ENCODE peak calls at places on chromosomes 5 and 9, in ten cellular contexts. F, E, B, Y, M, L, P, U, R and H are unnamed samples.

GRCh38 chr5:116650544-116650943 is 75.9 kb upstream of the SEMA6A start:
- DNase-seq in F (no peak), E (no peak), B (no peak), Y (no peak), M (no peak), L (no peak), P (no peak), U (no peak), R (no peak), H (no peak)

GRCh38 chr9:89863837-89864236 is 259.0 kb downstream of the GADD45G start:
- DNase-seq in F (no peak), E (no peak), B (no peak), Y (no peak), M (no peak), L (no peak), P (no peak), U (no peak), R (peak), H (no peak)

GRCh38 chr9:83422512-83422911 is 115.7 kb downstream of the FRMD3 start:
- DNase-seq in F (no peak), E (no peak), B (no peak), Y (no peak), M (no peak), L (no peak), P (no peak), U (no peak), R (no peak), H (no peak)

GRCh38 chr5:76175051-76175666 is 92.0 kb downstream of the SV2C start:
- DNase-seq in F (peak), E (peak), B (peak), Y (peak), M (peak), L (peak), P (peak), U (peak), R (no peak), H (peak)

GRCh38 chr9:98521141-98521540 is 187.6 kb downstream of the GABBR2 start:
- DNase-seq in F (no peak), E (peak), B (no peak), Y (no peak), M (no peak), L (no peak), P (no peak), U (no peak), R (no peak), H (no peak)

GRCh38 chr5:31355337-31355736 is 161.9 kb downstream of the CDH6 start:
- DNase-seq in F (no peak), E (no peak), B (no peak), Y (no peak), M (peak), L (no peak), P (no peak), U (no peak), R (no peak), H (no peak)

GRCh38 chr5:58622884-58623871 is 40.3 kb downstream of the RAB3C start:
- DNase-seq in F (no peak), E (no peak), B (no peak), Y (peak), M (no peak), L (no peak), P (no peak), U (no peak), R (no peak), H (no peak)

GRCh38 chr9:124834586-124834985 is 18.7 kb upstream of the WDR38 start:
- DNase-seq in F (no peak), E (peak), B (peak), Y (no peak), M (peak), L (no peak), P (no peak), U (no peak), R (no peak), H (peak)

GRCh38 chr9:96169488-96169887 is 132.5 kb downstream of the HSD17B3 start:
- DNase-seq in F (peak), E (peak), B (peak), Y (peak), M (peak), L (peak), P (peak), U (peak), R (peak), H (peak)

GRCh38 chr9:92619601-92620300 is 50.2 kb downstream of the IPPK start:
- DNase-seq in F (no peak), E (no peak), B (no peak), Y (no peak), M (no peak), L (peak), P (no peak), U (no peak), R (peak), H (no peak)

GRCh38 chr9:18238752-18239151 is 235.2 kb upstream of the ADAMTSL1 start:
- DNase-seq in F (no peak), E (peak), B (no peak), Y (no peak), M (no peak), L (no peak), P (no peak), U (no peak), R (no peak), H (no peak)

GRCh38 chr9:18238254-18238653 is 235.7 kb upstream of the ADAMTSL1 start:
- DNase-seq in F (no peak), E (peak), B (no peak), Y (no peak), M (peak), L (no peak), P (no peak), U (no peak), R (no peak), H (no peak)

GRCh38 chr9:18236336-18236735 is 237.6 kb upstream of the ADAMTSL1 start:
- DNase-seq in F (no peak), E (no peak), B (no peak), Y (no peak), M (no peak), L (no peak), P (no peak), U (no peak), R (no peak), H (no peak)

GRCh38 chr9:18235181-18235908 is 238.6 kb upstream of the ADAMTSL1 start:
- DNase-seq in F (no peak), E (no peak), B (no peak), Y (no peak), M (no peak), L (no peak), P (no peak), U (no peak), R (no peak), H (no peak)

GRCh38 chr9:18237776-18238175 is 236.2 kb upstream of the ADAMTSL1 start:
- DNase-seq in F (no peak), E (no peak), B (no peak), Y (no peak), M (no peak), L (no peak), P (no peak), U (no peak), R (no peak), H (no peak)
- TF ChIP-seq CTCF in F (no peak), E (peak), B (no peak), Y (peak), M (no peak), L (no peak), P (no peak), U (no peak), R (no peak), H (no peak)

DNA sequence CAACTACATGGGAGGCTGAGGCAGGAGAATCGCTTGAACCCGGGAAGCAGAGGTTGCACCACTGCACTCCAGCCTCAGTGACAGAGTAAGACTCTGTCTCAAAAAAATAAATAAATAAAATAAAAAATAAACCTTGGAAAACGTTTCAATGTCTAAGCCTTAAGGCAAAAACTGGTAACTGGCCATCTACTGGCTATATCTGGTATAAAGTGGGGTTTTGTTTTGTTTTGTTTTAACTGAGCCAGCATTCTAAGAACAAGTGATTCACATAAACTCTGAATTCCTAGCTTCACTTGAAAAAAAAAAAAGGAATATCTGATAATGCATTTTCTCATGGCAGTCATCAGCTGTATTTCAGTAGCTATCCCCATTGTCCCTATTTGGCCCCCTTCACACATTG is 126.1 kb upstream of the EFNA5 start:
- DNase-seq in F (no peak), E (no peak), B (no peak), Y (no peak), M (no peak), L (no peak), P (no peak), U (no peak), R (no peak), H (no peak)
- TF ChIP-seq CTCF in F (no peak), E (peak), B (no peak), Y (no peak), M (no peak), L (no peak), P (no peak), U (no peak), R (no peak), H (no peak)

GRCh38 chr5:90406466-90406865 is 3.1 kb downstream of the CETN3 start:
- DNase-seq in F (no peak), E (no peak), B (no peak), Y (no peak), M (no peak), L (no peak), P (no peak), U (no peak), R (no peak), H (no peak)
- TF ChIP-seq CTCF in F (no peak), E (no peak), B (no peak), Y (no peak), M (no peak), L (no peak), P (no peak), U (no peak), R (no peak), H (no peak)

GRCh38 chr9:1839984-1840383 is 175.2 kb upstream of the SMARCA2 start:
- DNase-seq in F (no peak), E (no peak), B (no peak), Y (no peak), M (no peak), L (no peak), P (no peak), U (no peak), R (no peak), H (no peak)

GRCh38 chr9:1832960-1833359 is 182.2 kb upstream of the SMARCA2 start:
- DNase-seq in F (no peak), E (no peak), B (no peak), Y (peak), M (no peak), L (no peak), P (no peak), U (no peak), R (no peak), H (no peak)

GRCh38 chr9:1837453-1838084 is 177.6 kb upstream of the SMARCA2 start:
- DNase-seq in F (peak), E (no peak), B (peak), Y (peak), M (peak), L (no peak), P (peak), U (peak), R (no peak), H (peak)
- TF ChIP-seq CTCF in F (no peak), E (peak), B (peak), Y (peak), M (no peak), L (no peak), P (peak), U (peak), R (no peak), H (peak)

DNA sequence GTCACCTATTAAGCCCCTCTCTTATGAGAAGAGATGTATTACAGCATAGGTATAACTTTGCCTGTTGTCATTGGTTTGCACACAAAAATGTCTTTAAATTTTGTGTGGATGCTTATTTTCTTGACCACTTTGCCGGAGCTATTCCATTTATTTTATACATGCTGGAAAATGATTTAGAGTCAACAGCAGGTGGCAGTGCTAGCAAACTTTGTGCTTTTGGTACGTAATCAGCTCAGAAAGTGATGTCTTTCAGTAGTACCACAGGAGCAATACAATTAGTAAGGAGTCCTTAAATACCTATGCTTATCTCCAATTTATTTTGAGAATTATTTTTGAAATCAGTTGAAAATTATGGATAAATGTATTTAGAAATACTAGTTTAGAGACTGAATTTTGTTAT is 19.8 kb upstream of the NUDT12 start:
- DNase-seq in F (no peak), E (peak), B (peak), Y (peak), M (peak), L (no peak), P (peak), U (no peak), R (no peak), H (peak)
- TF ChIP-seq CTCF in F (no peak), E (peak), B (peak), Y (peak), M (peak), L (no peak), P (peak), U (peak), R (peak), H (peak)

GRCh38 chr9:127396808-127397721 is at the start of gene SLC2A8:
- DNase-seq in F (peak), E (peak), B (peak), Y (peak), M (peak), L (peak), P (peak), U (peak), R (peak), H (peak)
- TF ChIP-seq CTCF in F (peak), E (no peak), B (peak), Y (peak), M (no peak), L (no peak), P (no peak), U (no peak), R (no peak), H (no peak)

GRCh38 chr5:90802695-90803317 is 244.2 kb downstream of the ADGRV1 start:
- DNase-seq in F (no peak), E (no peak), B (peak), Y (peak), M (peak), L (peak), P (peak), U (peak), R (no peak), H (peak)
- TF ChIP-seq CTCF in F (peak), E (peak), B (peak), Y (peak), M (peak), L (peak), P (peak), U (peak), R (no peak), H (peak)

DNA sequence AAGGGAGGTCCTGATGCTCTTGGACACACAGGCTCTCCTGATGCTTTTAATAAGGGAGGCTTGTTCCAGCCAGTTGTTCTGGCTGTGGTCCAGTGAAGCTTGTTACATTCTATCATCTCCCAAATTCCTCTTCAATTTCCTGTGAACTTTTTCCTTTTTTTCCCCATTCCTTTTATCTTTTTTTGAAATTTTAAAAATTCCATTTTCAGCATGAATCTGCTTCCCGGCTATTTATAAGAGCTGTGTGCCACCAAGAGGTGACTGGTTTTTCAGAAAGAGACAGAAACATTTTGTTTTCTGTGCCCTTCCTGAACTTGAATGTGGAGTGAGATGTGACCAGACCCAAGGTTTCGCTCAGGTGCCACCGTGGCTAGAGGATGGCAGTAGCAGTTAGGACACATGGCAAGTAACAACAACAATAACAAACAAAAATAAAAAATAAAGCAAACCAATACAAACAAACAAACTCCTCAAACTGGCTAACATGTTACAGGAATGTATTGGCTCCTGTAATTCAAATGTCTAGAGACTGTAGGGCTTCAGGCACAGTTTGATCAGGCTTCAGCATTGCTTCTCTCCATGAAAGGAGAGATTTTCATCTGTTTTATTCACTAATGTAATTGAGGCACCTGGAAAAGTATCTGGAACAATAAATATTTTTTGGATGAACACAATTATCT is 121.1 kb downstream of the BOD1 start:
- DNase-seq in F (no peak), E (no peak), B (no peak), Y (no peak), M (no peak), L (no peak), P (no peak), U (no peak), R (no peak), H (no peak)
- TF ChIP-seq CTCF in F (no peak), E (no peak), B (no peak), Y (no peak), M (no peak), L (no peak), P (no peak), U (no peak), R (no peak), H (no peak)